ENCODE peak calls at places on chromosomes 12 and 14, in nine cellular contexts. M is astrocyte of the spinal cord; X is GM03348; Q is T-cell; V is lower lobe of right lung; U is stimulated activated CD8-positive, alpha-beta memory T cell treated with anti-CD3 and anti-CD28 coated beads, Interleukin-4, amount 100 ng/mL, for 4 hours; T is IMR-90; O is foreskin fibroblast; Z is substantia nigra. H is an unnamed sample.

GRCh38 chr14:59566281-59566680 is 10.3 kb downstream of the CCDC175 start:
- DNase-seq in Z (no peak), V (no peak), O (no peak), U (no peak), T (no peak), X (no peak), Q (no peak), M (no peak), H (no peak)

GRCh38 chr14:35898217-35898775 is 72.2 kb downstream of the BRMS1L start:
- DNase-seq in Q (no peak), X (no peak), Z (peak), O (no peak), T (no peak), U (no peak), V (no peak), M (no peak), H (no peak)

GRCh38 chr12:53070901-53071492 is 8.2 kb downstream of the SPRYD3 start:
- DNase-seq in X (no peak), T (no peak), U (no peak), Q (no peak), V (no peak), O (peak), Z (no peak), M (no peak), H (no peak)

GRCh38 chr12:62594771-62595170 is 128.1 kb downstream of the MON2 start:
- DNase-seq in Z (no peak), T (no peak), U (no peak), Q (no peak), V (no peak), O (no peak), M (no peak), X (no peak), H (no peak)

GRCh38 chr12:31326689-31327659 is 1.0 kb upstream of the SINHCAF start:
- DNase-seq in Q (no peak), Z (no peak), U (no peak), V (no peak), M (peak), X (peak), O (peak), T (no peak), H (no peak)

GRCh38 chr12:25775968-25776367 is 182.5 kb upstream of the RASSF8 start:
- DNase-seq in T (peak), U (no peak), Q (no peak), X (peak), Z (no peak), M (no peak), V (no peak), O (peak), H (no peak)

GRCh38 chr12:105850103-105850968 is 288.4 kb downstream of the NUAK1 start:
- DNase-seq in Z (no peak), O (no peak), X (no peak), U (no peak), M (no peak), T (no peak), V (no peak), Q (no peak), H (no peak)

GRCh38 chr12:131941987-131942341 is 7.8 kb upstream of the EP400 start:
- DNase-seq in X (no peak), V (peak), M (no peak), T (no peak), U (no peak), Q (no peak), O (no peak), Z (no peak), H (no peak)

GRCh38 chr12:124412646-124413015 is 117.7 kb downstream of the RFLNA start:
- DNase-seq in T (no peak), Q (no peak), V (no peak), O (no peak), Z (no peak), M (no peak), U (no peak), X (peak), H (no peak)

GRCh38 chr12:3073438-3074255 is 3.5 kb upstream of the TSPAN9 start:
- DNase-seq in X (peak), Q (peak), M (peak), T (peak), V (peak), Z (peak), O (peak), U (peak), H (peak)